ENCODE peak calls at places on chromosomes 5 and 9, in four cellular contexts. N is H9, L is IMR-90, W is neuronal stem cell. I is an unnamed sample. For H3K4me1, the result is how much of the 10 kb centered on the place peaks cover.

GRCh38 chr5:149018909-149019443 is 43.9 kb downstream of the SH3TC2 start:
- DNase-seq in L (peak), W (no peak), N (no peak), I (peak)

GRCh38 chr5:142153674-142154448 is 45.3 kb downstream of the NDFIP1 start:
- DNase-seq in N (no peak), L (no peak), W (no peak), I (no peak)

GRCh38 chr5:77133061-77133758 is 46.1 kb upstream of the ZBED3 start:
- DNase-seq in N (no peak), W (no peak), L (peak), I (peak)

GRCh38 chr5:134506054-134507039 is 19.1 kb upstream of the JADE2 start:
- DNase-seq in W (no peak), N (peak), L (no peak), I (peak)

GRCh38 chr5:136025900-136026299 is 2.9 kb upstream of the TGFBI start:
- DNase-seq in W (no peak), L (peak), N (no peak), I (peak)

GRCh38 chr9:112437406-112437805 is 49.2 kb upstream of the KIAA1958 start:
- DNase-seq in W (no peak), N (no peak), L (no peak), I (no peak)

GRCh38 chr5:154058055-154059038 is 19.6 kb downstream of the MFAP3 start:
- DNase-seq in N (no peak), L (peak), W (no peak), I (no peak)

GRCh38 chr9:110142253-110142652 is 65.7 kb downstream of the C9orf152 start:
- DNase-seq in L (no peak), N (no peak), W (no peak), I (no peak)

GRCh38 chr9:81289622-81290021 is 399.7 kb downstream of the TLE1 start:
- DNase-seq in W (no peak), L (no peak), N (no peak), I (no peak)

GRCh38 chr9:21558627-21559401 is 76.7 kb upstream of the IFNE start:
- DNase-seq in W (peak), L (peak), N (no peak), I (peak)

GRCh38 chr5:55575815-55576583 is 41.2 kb upstream of the PLPP1 start:
- DNase-seq in N (no peak), L (peak), W (no peak), I (peak)

DNA sequence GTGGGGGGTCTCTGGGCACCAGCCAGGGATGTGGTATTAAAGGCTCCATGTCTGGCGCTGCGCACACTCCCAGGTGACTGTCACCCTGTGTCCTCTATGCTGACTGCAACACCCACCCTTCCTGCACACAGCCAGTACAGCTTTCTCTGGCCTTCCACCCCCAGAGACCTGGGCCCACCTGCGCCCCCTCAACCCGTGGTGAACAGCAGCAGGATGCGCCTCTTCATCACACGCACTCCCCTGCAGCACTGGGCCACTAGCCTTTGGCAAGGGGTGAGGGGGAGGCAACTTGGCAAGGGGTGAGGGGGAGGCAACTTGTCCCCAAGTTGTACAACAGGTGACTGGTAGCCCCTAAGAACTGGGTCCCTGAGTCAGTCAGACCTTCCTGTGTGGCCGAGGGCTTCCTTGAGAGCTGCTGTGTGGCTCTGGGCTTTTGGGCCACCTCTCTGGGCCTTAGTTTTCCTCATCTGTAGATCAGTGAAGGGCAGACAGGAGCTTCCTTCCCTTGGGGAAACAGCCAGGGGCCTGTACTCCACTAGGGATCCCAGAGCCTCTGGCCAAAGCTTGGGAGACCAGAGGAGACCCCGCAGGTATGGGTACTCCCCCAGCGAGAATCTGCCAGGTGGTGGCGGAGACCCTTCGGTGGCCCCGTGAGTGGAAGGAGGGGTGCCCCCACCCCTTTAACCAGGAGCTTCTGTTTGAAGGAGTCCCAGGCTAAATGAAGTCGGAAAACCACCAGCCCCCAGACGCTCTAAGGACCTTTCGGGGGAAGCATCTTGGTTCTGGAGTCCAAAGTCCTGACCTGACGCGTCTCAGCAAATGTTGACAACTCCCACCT is 4.5 kb downstream of the CRAT start:
- DNase-seq in L (no peak), N (no peak), W (no peak), I (no peak)
- H4K8ac ChIP-seq in L (no peak), N (no peak), W (no peak), I (no peak)

GRCh38 chr5:151066920-151067319 is 13.9 kb downstream of the TNIP1 start:
- DNase-seq in W (no peak), N (no peak), L (no peak), I (no peak)
- H3K4me1 ChIP-seq in W (under half), N (under half), L (half or more), I (half or more)

GRCh38 chr5:172791291-172791690 is 20.3 kb upstream of the DUSP1 start:
- DNase-seq in L (no peak), N (peak), W (no peak), I (no peak)
- H4K8ac ChIP-seq in L (no peak), N (no peak), W (no peak), I (peak)

DNA sequence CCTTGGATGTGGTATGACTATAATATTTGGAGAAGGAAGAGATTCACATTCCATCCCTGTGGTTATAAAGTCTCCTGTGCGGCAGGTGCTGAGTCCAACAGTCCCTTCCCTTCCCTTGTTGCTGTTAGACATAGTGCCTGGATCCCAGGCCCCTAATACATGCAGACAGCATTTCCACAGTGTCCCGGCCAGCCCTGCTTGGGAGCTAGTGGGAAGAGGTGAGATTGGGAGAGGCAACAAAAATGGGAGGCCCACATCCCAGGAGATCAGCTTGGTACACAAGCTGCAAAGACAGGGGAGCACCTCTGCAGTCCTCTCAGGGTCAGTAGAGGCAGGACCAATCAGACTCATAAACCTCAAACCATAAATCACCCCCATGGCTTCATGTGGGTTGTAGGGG is 3.3 kb upstream of the NEURL1B start:
- DNase-seq in W (no peak), N (no peak), L (no peak), I (no peak)
- H3K4me1 ChIP-seq in W (under half), N (under half), L (under half), I (under half)

DNA sequence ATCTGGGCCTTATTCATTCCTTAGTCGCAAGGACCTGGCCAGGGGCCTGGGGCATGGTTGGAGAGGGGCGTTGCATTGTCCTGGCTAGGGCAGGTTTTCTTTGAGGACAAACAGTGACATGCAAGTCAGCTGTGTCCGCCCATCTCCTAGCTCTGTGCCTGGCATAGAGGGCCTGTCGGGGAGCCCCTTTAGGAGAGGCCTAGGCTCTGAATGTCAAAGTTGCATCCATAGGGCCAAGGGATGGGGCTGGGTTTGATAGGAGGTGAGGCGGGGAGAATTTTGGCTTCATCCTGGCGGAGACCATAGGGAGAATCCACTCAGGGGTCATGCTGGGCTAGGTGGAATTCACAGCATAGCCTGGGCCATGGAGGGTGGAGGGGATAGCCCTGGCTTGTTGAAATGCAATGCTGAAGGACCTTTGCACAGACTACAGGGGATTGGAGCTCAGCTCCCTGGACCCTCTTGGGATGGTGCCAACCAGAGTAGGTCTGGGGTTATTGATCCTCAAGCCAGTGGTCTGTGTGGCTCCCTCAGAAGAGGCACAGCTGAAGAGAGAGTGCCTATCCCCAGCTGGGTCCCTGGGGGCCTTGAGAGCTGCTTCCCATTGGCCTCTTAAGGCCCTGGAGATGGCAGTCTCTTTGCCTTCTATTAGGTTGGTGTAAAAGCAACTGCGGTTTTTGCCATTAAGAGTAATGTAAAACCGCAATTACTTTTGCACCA is 104.0 kb downstream of the RGS3 start:
- DNase-seq in W (no peak), L (no peak), N (no peak), I (no peak)
- H4K8ac ChIP-seq in W (no peak), L (no peak), N (no peak), I (no peak)

GRCh38 chr9:120940573-120940972 is 14.0 kb upstream of the TRAF1 start:
- DNase-seq in N (no peak), L (no peak), W (no peak), I (no peak)
- H3K4me1 ChIP-seq in N (under half), L (under half), W (under half), I (under half)

I was measured in mesenchymal stem cell.